ENCODE peak calls at places on chromosomes 12 and 14, in seven cellular contexts. Q, B, V, D, T, A and Y are unnamed samples.

GRCh38 chr14:68619805-68620574 is 172.9 kb downstream of the ZFP36L1 start:
- DNase-seq in Q (no peak), B (no peak), V (no peak), D (peak), T (peak), A (no peak), Y (no peak)

GRCh38 chr12:55762646-55763045 is 19.7 kb downstream of the GDF11 start:
- DNase-seq in Q (no peak), B (no peak), V (no peak), D (no peak), T (no peak), A (no peak), Y (no peak)

GRCh38 chr12:2111816-2112215 is 59.0 kb downstream of the CACNA1C start:
- DNase-seq in Q (no peak), B (no peak), V (no peak), D (no peak), T (no peak), A (no peak), Y (no peak)

GRCh38 chr12:68888243-68888642 is 44.7 kb downstream of the CPM start:
- DNase-seq in Q (no peak), B (no peak), V (no peak), D (no peak), T (no peak), A (no peak), Y (no peak)

GRCh38 chr12:131223791-131224567 is 270.3 kb downstream of the ADGRD1 start:
- DNase-seq in Q (no peak), B (peak), V (peak), D (no peak), T (no peak), A (no peak), Y (no peak)

GRCh38 chr14:105508069-105508468 is 17.0 kb downstream of the TEDC1 start:
- DNase-seq in Q (no peak), B (peak), V (no peak), D (no peak), T (no peak), A (no peak), Y (no peak)

GRCh38 chr12:129298921-129299320 is 445.6 kb downstream of the GLT1D1 start:
- DNase-seq in Q (no peak), B (no peak), V (no peak), D (no peak), T (no peak), A (no peak), Y (no peak)

GRCh38 chr14:64541261-64541970 is 875 bp downstream of the HSPA2 start:
- DNase-seq in Q (peak), B (peak), V (peak), D (no peak), T (no peak), A (no peak), Y (no peak)

GRCh38 chr14:68675233-68675577 is 117.7 kb downstream of the ZFP36L1 start:
- DNase-seq in Q (no peak), B (no peak), V (no peak), D (no peak), T (peak), A (no peak), Y (no peak)

GRCh38 chr14:38254565-38255407 is 1.1 kb downstream of the CLEC14A start:
- DNase-seq in Q (no peak), B (no peak), V (no peak), D (peak), T (no peak), A (peak), Y (no peak)

GRCh38 chr14:38257500-38257899 is 1.6 kb upstream of the CLEC14A start:
- DNase-seq in Q (no peak), B (no peak), V (no peak), D (no peak), T (no peak), A (no peak), Y (no peak)

GRCh38 chr14:38255673-38256357 is at the start of gene CLEC14A:
- DNase-seq in Q (peak), B (no peak), V (peak), D (peak), T (no peak), A (no peak), Y (no peak)

GRCh38 chr14:38256358-38256840 is 506 bp upstream of the CLEC14A start:
- DNase-seq in Q (no peak), B (no peak), V (no peak), D (no peak), T (no peak), A (no peak), Y (no peak)

GRCh38 chr14:38255408-38255672 is 553 bp downstream of the CLEC14A start:
- DNase-seq in Q (no peak), B (no peak), V (peak), D (no peak), T (no peak), A (no peak), Y (no peak)
- H3K4me3 ChIP-seq in Q (peak), B (peak), V (peak), D (peak), T (no peak), A (peak), Y (peak)

GRCh38 chr12:121285856-121286255 is 10.7 kb downstream of the CAMKK2 start:
- DNase-seq in Q (peak), B (no peak), V (no peak), D (no peak), T (no peak), A (no peak), Y (no peak)

GRCh38 chr12:121289962-121290361 is 6.5 kb downstream of the CAMKK2 start:
- DNase-seq in Q (peak), B (no peak), V (no peak), D (no peak), T (no peak), A (no peak), Y (no peak)

GRCh38 chr12:121288158-121288848 is 8.2 kb downstream of the CAMKK2 start:
- DNase-seq in Q (peak), B (no peak), V (no peak), D (no peak), T (no peak), A (no peak), Y (no peak)

GRCh38 chr12:121288941-121289340 is 7.6 kb downstream of the CAMKK2 start:
- DNase-seq in Q (peak), B (no peak), V (no peak), D (no peak), T (no peak), A (no peak), Y (no peak)

DNA sequence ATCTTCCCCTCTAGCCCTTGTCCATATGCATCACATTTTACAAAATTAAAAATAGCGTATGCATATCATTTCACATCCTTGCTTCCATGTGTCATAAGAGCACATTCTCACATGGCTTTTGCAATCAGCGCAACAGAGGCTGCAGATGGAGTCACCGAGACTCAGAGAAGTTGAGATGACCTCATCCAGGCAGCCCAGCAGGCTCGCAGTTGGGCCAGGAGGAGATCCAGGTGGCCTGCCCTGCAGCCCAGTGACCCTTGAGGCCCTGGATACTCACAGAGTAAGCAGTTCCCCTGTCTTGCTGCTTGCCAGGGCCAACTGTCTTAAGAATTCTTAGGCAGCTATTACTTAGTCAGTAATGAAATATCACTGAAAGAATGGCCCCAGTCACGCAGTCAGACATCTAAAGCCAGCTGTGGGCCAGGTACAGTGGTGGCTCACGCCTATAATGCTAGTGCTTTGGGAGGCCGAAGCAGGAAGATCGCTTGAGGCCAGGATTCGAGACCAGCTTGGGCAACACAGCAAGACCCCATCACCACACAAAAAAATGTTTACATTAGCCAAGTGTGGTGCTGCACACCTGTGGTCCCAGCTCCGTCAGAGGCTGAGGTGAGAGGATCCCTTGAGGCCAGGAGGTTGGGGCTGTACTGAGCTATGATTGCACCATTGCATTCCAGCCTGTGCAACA is 9.1 kb downstream of the CAMKK2 start:
- DNase-seq in Q (peak), B (no peak), V (no peak), D (no peak), T (no peak), A (no peak), Y (no peak)
- H3K27ac ChIP-seq in Q (no peak), B (no peak), V (no peak), D (no peak), T (no peak), A (no peak), Y (no peak)

DNA sequence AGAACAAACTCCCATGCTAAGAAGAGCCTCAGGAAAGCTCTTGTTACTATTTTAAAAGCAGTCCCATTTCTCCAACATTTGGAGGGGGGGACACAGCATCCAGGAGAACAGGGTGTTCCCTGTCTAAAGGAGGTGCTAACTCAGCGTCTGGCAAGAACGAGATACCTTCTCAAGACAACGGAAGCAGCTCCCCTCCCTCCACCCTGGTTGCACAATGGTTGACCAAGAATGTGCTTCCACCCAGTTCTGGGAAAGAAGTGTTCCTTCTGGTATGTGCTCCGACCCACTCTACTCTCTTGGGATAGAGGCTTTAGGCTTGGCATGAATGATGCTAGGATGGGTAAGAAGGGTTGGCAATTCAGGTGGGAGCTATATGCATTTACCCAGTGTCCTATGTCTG is 1.5 kb upstream of the KRT6A start:
- DNase-seq in Q (no peak), B (peak), V (peak), D (peak), T (no peak), A (no peak), Y (peak)
- H3K4me3 ChIP-seq in Q (no peak), B (no peak), V (no peak), D (no peak), T (no peak), A (no peak), Y (no peak)

GRCh38 chr14:34138175-34138574 is 187.3 kb upstream of the EGLN3 start:
- DNase-seq in Q (no peak), B (no peak), V (no peak), D (no peak), T (no peak), A (no peak), Y (no peak)
- H3K27ac ChIP-seq in Q (no peak), B (no peak), V (no peak), D (no peak), T (no peak), A (no peak), Y (no peak)